ENCODE peak calls at places on chromosome X, in seven cellular contexts. Y, C, R, A, N, I and V are unnamed samples.

GRCh38 chrX:8726031-8726652 is 5.8 kb downstream of the ANOS1 start:
- DNase-seq in I (no peak), N (peak), Y (no peak), R (peak), A (no peak), C (no peak), V (no peak)

GRCh38 chrX:23766650-23767551 is 16.1 kb upstream of the SAT1 start:
- DNase-seq in C (peak), I (no peak), Y (no peak), R (no peak), N (no peak), A (no peak), V (no peak)

GRCh38 chrX:153886915-153887314 is 942 bp upstream of the L1CAM start:
- DNase-seq in R (peak), Y (no peak), A (no peak), C (no peak), N (no peak), I (peak), V (no peak)

GRCh38 chrX:122943918-122944317 is 240.2 kb upstream of the GRIA3 start:
- DNase-seq in Y (no peak), C (no peak), A (no peak), R (no peak), N (peak), I (no peak), V (no peak)

GRCh38 chrX:136541294-136541693 is 9.3 kb downstream of the VGLL1 start:
- DNase-seq in N (no peak), A (no peak), R (peak), I (peak), Y (no peak), C (no peak), V (no peak)

GRCh38 chrX:11499076-11500044 is 166.4 kb downstream of the ARHGAP6 start:
- DNase-seq in N (peak), C (no peak), R (no peak), Y (no peak), I (no peak), A (peak), V (no peak)

GRCh38 chrX:32744906-32745305 is 466.4 kb downstream of the DMD start:
- DNase-seq in R (no peak), N (no peak), C (no peak), A (no peak), Y (no peak), I (no peak), V (no peak)

GRCh38 chrX:9326369-9326768 is 138.5 kb upstream of the TBL1X start:
- DNase-seq in R (no peak), A (no peak), C (no peak), I (peak), Y (no peak), N (no peak), V (no peak)

GRCh38 chrX:38860106-38861013 is 59.1 kb downstream of the MID1IP1 start:
- DNase-seq in I (no peak), A (no peak), C (no peak), N (no peak), R (no peak), Y (no peak), V (no peak)

GRCh38 chrX:12526296-12526695 is 264.9 kb upstream of the PRPS2 start:
- DNase-seq in C (no peak), R (peak), I (no peak), A (no peak), N (no peak), Y (no peak), V (no peak)

GRCh38 chrX:41184312-41184711 is 99.1 kb downstream of the USP9X start:
- DNase-seq in C (no peak), N (no peak), A (no peak), I (no peak), Y (no peak), R (no peak), V (no peak)

GRCh38 chrX:117429511-117429910 is 687.1 kb downstream of the KLHL13 start:
- DNase-seq in R (no peak), Y (no peak), I (no peak), N (no peak), A (no peak), C (no peak), V (no peak)
- H4K8ac ChIP-seq in R (no peak), Y (no peak), I (no peak), N (no peak), A (no peak), C (no peak), V (no peak)

GRCh38 chrX:118795528-118795927 is 28.1 kb upstream of the ZCCHC12 start:
- DNase-seq in I (no peak), C (no peak), R (no peak), N (no peak), A (no peak), Y (no peak), V (no peak)
- H4K8ac ChIP-seq in I (no peak), C (no peak), R (no peak), N (no peak), A (no peak), Y (no peak), V (no peak)

DNA sequence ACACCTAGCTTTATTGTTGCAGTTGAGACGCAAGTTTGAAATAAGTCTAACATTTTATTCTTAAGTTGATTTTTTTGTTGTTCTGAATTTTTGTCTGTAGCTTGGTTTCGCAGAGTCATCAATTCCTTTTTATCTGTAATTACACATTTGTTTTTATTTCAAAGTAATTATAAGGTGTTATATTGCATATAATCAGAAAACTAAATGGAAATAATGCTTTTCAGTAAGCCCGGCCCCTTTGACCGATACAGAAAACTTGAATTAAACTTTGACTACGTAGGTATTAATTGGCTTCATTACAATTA is 2.1 kb downstream of the KDM6A start:
- DNase-seq in R (no peak), C (no peak), Y (no peak), A (no peak), I (no peak), N (no peak), V (no peak)
- H4K8ac ChIP-seq in R (no peak), C (no peak), Y (no peak), A (no peak), I (no peak), N (no peak), V (no peak)

GRCh38 chrX:18681996-18682395 is 10.1 kb upstream of the RS1 start:
- DNase-seq in R (no peak), A (no peak), Y (no peak), N (no peak), I (no peak), C (no peak), V (no peak)
- H4K8ac ChIP-seq in R (no peak), A (no peak), Y (no peak), N (no peak), I (no peak), C (no peak), V (no peak)

GRCh38 chrX:48749182-48749581 is 12.4 kb upstream of the GLOD5 start:
- DNase-seq in A (no peak), Y (no peak), R (no peak), C (no peak), I (no peak), N (no peak), V (no peak)
- H4K8ac ChIP-seq in A (no peak), Y (no peak), R (no peak), C (no peak), I (no peak), N (no peak), V (no peak)

GRCh38 chrX:126165401-126165720 is 728 bp downstream of the DCAF12L2 start:
- DNase-seq in N (no peak), C (peak), Y (no peak), I (no peak), A (no peak), R (no peak), V (no peak)

GRCh38 chrX:126170715-126171114 is 4.6 kb upstream of the DCAF12L2 start:
- DNase-seq in C (no peak), I (no peak), A (no peak), R (no peak), N (no peak), Y (no peak), V (no peak)

GRCh38 chrX:126167560-126167959 is 1.5 kb upstream of the DCAF12L2 start:
- DNase-seq in N (no peak), Y (no peak), C (no peak), R (no peak), A (no peak), I (no peak), V (no peak)

GRCh38 chrX:126164689-126165400 is 1.2 kb downstream of the DCAF12L2 start:
- DNase-seq in A (no peak), C (no peak), I (no peak), N (no peak), Y (no peak), R (no peak), V (peak)

DNA sequence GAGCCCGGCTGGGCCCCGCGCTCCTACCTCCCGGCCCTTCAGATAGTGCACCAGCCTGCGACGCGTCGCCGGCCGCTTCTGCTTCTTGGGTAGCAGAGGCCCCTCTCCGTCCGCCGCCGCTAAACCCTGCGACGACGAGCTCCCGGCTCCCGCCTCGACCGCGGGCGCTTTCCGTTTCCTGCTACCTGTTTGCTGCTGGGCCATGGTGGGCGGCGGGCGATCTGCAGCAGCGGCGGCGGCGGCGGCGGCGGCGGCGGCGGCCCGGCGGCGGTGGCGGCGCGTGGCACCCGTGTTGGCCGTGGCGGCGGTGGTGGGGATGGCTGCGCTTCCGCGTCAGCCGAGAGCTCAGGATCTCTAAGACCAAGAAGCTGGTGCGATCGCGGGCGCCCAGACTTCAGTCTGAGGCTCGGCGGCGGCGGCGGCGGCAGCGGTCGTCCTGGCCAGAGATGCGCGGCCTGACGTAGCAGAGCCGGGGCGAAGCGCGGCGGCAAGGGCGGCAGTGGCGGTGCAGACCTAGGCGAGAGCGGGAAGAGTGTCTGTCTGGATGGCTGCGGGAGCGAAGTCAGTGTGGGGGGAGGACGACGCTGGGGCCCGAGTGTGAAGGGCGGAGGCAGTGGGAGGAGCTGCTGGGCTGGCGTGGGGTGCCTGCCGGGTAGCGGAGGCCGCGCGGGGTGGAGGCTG is at the start of gene DCAF12L2:
- DNase-seq in C (peak), I (no peak), R (peak), Y (peak), N (no peak), A (no peak), V (no peak)
- H4K8ac ChIP-seq in C (no peak), I (no peak), R (no peak), Y (no peak), N (no peak), A (no peak), V (peak)